ENCODE peak calls at places on chromosome 14, in five cellular contexts. One of them, this sample, is unnamed.

GRCh38 chr14:65864993-65865392 is 452.5 kb downstream of the FUT8 start:
- ATAC-seq in psoas muscle: no peak
- ATAC-seq in right cardiac atrium: no peak
- ATAC-seq in memory B cell: no peak
- ATAC-seq in aorta: no peak
- ATAC-seq in this sample: no peak

GRCh38 chr14:44081146-44081545 is 425.9 kb downstream of the FSCB start:
- ATAC-seq in aorta: no peak
- ATAC-seq in right cardiac atrium: no peak
- ATAC-seq in psoas muscle: no peak
- ATAC-seq in memory B cell: no peak
- ATAC-seq in this sample: no peak

GRCh38 chr14:59776468-59776867 is 94.1 kb downstream of the RTN1 start:
- ATAC-seq in memory B cell: no peak
- ATAC-seq in psoas muscle: no peak
- ATAC-seq in right cardiac atrium: no peak
- ATAC-seq in aorta: no peak
- ATAC-seq in this sample: no peak

GRCh38 chr14:82385043-82385442 is 851.4 kb upstream of the SEL1L start:
- ATAC-seq in memory B cell: no peak
- ATAC-seq in right cardiac atrium: no peak
- ATAC-seq in psoas muscle: no peak
- ATAC-seq in aorta: no peak
- ATAC-seq in this sample: no peak

GRCh38 chr14:73695997-73696396 is 18.2 kb downstream of the PNMA1 start:
- ATAC-seq in psoas muscle: no peak
- ATAC-seq in aorta: no peak
- ATAC-seq in memory B cell: no peak
- ATAC-seq in right cardiac atrium: no peak
- ATAC-seq in this sample: no peak

GRCh38 chr14:26960049-26960688 is 362.3 kb upstream of the NOVA1 start:
- ATAC-seq in aorta: no peak
- ATAC-seq in psoas muscle: no peak
- ATAC-seq in right cardiac atrium: no peak
- ATAC-seq in memory B cell: no peak
- ATAC-seq in this sample: no peak

GRCh38 chr14:60215127-60215444 is 33.9 kb upstream of the PPM1A start:
- ATAC-seq in aorta: no peak
- ATAC-seq in memory B cell: no peak
- ATAC-seq in psoas muscle: peak
- ATAC-seq in right cardiac atrium: no peak
- ATAC-seq in this sample: peak

GRCh38 chr14:42909659-42910058 is 1303.0 kb downstream of the LRFN5 start:
- ATAC-seq in aorta: no peak
- ATAC-seq in memory B cell: no peak
- ATAC-seq in right cardiac atrium: no peak
- ATAC-seq in psoas muscle: no peak
- ATAC-seq in this sample: no peak

GRCh38 chr14:55180434-55180833 is 11.0 kb downstream of the DLGAP5 start:
- ATAC-seq in psoas muscle: no peak
- ATAC-seq in memory B cell: no peak
- ATAC-seq in aorta: no peak
- ATAC-seq in right cardiac atrium: no peak
- ATAC-seq in this sample: no peak

GRCh38 chr14:104092931-104093365 is 7.4 kb downstream of the ASPG start:
- ATAC-seq in memory B cell: no peak
- ATAC-seq in aorta: no peak
- ATAC-seq in right cardiac atrium: no peak
- ATAC-seq in psoas muscle: no peak
- ATAC-seq in this sample: no peak

GRCh38 chr14:76666746-76667145 is 94.5 kb upstream of the VASH1 start:
- ATAC-seq in right cardiac atrium: no peak
- ATAC-seq in aorta: no peak
- ATAC-seq in psoas muscle: no peak
- ATAC-seq in memory B cell: no peak
- ATAC-seq in this sample: no peak

GRCh38 chr14:102828201-102828600 is 51.0 kb downstream of the TRAF3 start:
- ATAC-seq in memory B cell: no peak
- ATAC-seq in psoas muscle: no peak
- ATAC-seq in aorta: no peak
- ATAC-seq in right cardiac atrium: no peak
- ATAC-seq in this sample: no peak

GRCh38 chr14:34619399-34619920 is 10.5 kb downstream of the SNX6 start:
- ATAC-seq in memory B cell: no peak
- ATAC-seq in right cardiac atrium: peak
- ATAC-seq in psoas muscle: no peak
- ATAC-seq in aorta: no peak
- ATAC-seq in this sample: no peak

GRCh38 chr14:70096866-70097265 is 91.9 kb downstream of the SLC8A3 start:
- ATAC-seq in memory B cell: no peak
- ATAC-seq in right cardiac atrium: no peak
- ATAC-seq in psoas muscle: no peak
- ATAC-seq in aorta: no peak
- ATAC-seq in this sample: no peak

GRCh38 chr14:79502101-79502750 is 709.1 kb downstream of the DIO2 start:
- ATAC-seq in right cardiac atrium: no peak
- ATAC-seq in aorta: no peak
- ATAC-seq in memory B cell: no peak
- ATAC-seq in psoas muscle: no peak
- ATAC-seq in this sample: no peak